ENCODE peak calls at places on chromosome 12, in seven cellular contexts. V is kidney epithelial cell; O is lung; Z is cardiac muscle cell; T is colonic mucosa; L is lower lobe of right lung; W is CD4-positive, CD25-positive, alpha-beta regulatory T cell. I is an unnamed sample. For H3K36me3, the result is how much of the 10 kb centered on the place peaks cover.

GRCh38 chr12:52417742-52418141 is 11.6 kb upstream of the KRT82 start:
- DNase-seq in V (no peak), O (no peak), Z (no peak), T (no peak), L (no peak), W (no peak), I (no peak)

GRCh38 chr12:130444081-130444480 is 106.4 kb downstream of the PIWIL1 start:
- DNase-seq in V (no peak), O (no peak), Z (no peak), T (no peak), L (no peak), W (no peak), I (no peak)

GRCh38 chr12:674272-674781 is 11.1 kb upstream of the NINJ2 start:
- DNase-seq in V (no peak), O (no peak), Z (no peak), T (no peak), L (no peak), W (peak), I (peak)

GRCh38 chr12:110760204-110760609 is 17.5 kb upstream of the PPP1CC start:
- DNase-seq in V (no peak), O (no peak), Z (no peak), T (no peak), L (no peak), W (no peak), I (no peak)

GRCh38 chr12:93025145-93026103 is 96.3 kb upstream of the EEA1 start:
- DNase-seq in V (peak), O (no peak), Z (peak), T (no peak), L (no peak), W (no peak), I (peak)

GRCh38 chr12:77130193-77130592 is 64.8 kb upstream of the E2F7 start:
- DNase-seq in V (no peak), O (no peak), Z (no peak), T (no peak), L (no peak), W (no peak), I (peak)

GRCh38 chr12:5476356-5476755 is 44.4 kb downstream of the NTF3 start:
- DNase-seq in V (no peak), O (no peak), Z (no peak), T (no peak), L (no peak), W (no peak), I (no peak)

GRCh38 chr12:103016381-103016780 is 58.9 kb downstream of the ASCL1 start:
- DNase-seq in V (no peak), O (no peak), Z (peak), T (no peak), L (no peak), W (no peak), I (no peak)

GRCh38 chr12:25388216-25388615 is 137.5 kb upstream of the KRAS start:
- DNase-seq in V (no peak), O (no peak), Z (no peak), T (peak), L (no peak), W (peak), I (no peak)

GRCh38 chr12:24948452-24948815 is 467 bp downstream of the BCAT1 start:
- DNase-seq in V (no peak), O (no peak), Z (peak), T (no peak), L (no peak), W (no peak), I (peak)

GRCh38 chr12:109822951-109823411 is 10.2 kb downstream of the TRPV4 start:
- DNase-seq in V (no peak), O (no peak), Z (no peak), T (no peak), L (no peak), W (no peak), I (peak)

GRCh38 chr12:26740991-26741390 is 92.0 kb downstream of the ITPR2 start:
- DNase-seq in V (no peak), O (no peak), Z (no peak), T (no peak), L (no peak), W (no peak), I (no peak)

GRCh38 chr12:93892431-93893210 is 215.4 kb downstream of the CRADD start:
- DNase-seq in V (no peak), O (no peak), Z (peak), T (no peak), L (no peak), W (no peak), I (no peak)

GRCh38 chr12:46556820-46557524 is 184.4 kb upstream of the SLC38A2 start:
- DNase-seq in V (no peak), O (no peak), Z (no peak), T (no peak), L (no peak), W (no peak), I (no peak)

GRCh38 chr12:102542816-102543448 is 62.6 kb upstream of the IGF1 start:
- DNase-seq in V (no peak), O (no peak), Z (no peak), T (peak), L (no peak), W (no peak), I (no peak)

DNA sequence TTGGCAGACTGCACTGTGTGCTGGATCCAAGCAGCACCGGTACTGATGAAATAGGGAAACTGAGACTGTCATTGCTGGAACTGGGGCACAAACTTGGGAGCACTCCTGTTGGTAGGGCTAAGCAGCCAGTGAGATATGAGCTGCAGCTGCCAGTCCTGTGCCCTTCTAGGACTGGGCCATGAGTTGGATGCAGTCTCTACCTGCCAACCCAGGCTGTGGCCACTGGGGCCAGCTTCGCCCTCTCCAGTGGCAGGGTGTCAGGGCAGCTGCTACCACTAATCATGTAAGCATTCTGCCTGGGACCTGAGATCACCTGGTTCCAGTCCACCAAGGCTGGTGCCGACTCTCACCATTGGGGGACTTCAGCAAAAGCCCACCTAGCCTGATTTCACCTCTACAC is 121.1 kb downstream of the PAWR start:
- DNase-seq in V (no peak), O (no peak), Z (no peak), T (no peak), L (no peak), W (no peak), I (no peak)
- H3K36me3 ChIP-seq in V (under half), O (under half), Z (under half), T (under half), L (under half), W (under half), I (under half)

GRCh38 chr12:116002890-116003536 is 274.5 kb downstream of the MED13L start:
- DNase-seq in V (no peak), O (no peak), Z (no peak), T (no peak), L (no peak), W (no peak), I (no peak)
- H3K36me3 ChIP-seq in V (under half), O (under half), Z (under half), T (under half), L (half or more), W (half or more), I (under half)

GRCh38 chr12:57103856-57104255 is 7.3 kb downstream of the STAT6 start:
- DNase-seq in V (no peak), O (no peak), Z (no peak), T (no peak), L (no peak), W (no peak), I (peak)

GRCh38 chr12:57104292-57104910 is 6.8 kb downstream of the STAT6 start:
- DNase-seq in V (no peak), O (no peak), Z (no peak), T (no peak), L (no peak), W (no peak), I (peak)

GRCh38 chr12:57107456-57107855 is 3.7 kb downstream of the STAT6 start:
- DNase-seq in V (no peak), O (no peak), Z (peak), T (peak), L (no peak), W (no peak), I (no peak)

GRCh38 chr12:57105011-57105753 is 6.0 kb downstream of the STAT6 start:
- DNase-seq in V (no peak), O (no peak), Z (no peak), T (no peak), L (no peak), W (no peak), I (peak)

DNA sequence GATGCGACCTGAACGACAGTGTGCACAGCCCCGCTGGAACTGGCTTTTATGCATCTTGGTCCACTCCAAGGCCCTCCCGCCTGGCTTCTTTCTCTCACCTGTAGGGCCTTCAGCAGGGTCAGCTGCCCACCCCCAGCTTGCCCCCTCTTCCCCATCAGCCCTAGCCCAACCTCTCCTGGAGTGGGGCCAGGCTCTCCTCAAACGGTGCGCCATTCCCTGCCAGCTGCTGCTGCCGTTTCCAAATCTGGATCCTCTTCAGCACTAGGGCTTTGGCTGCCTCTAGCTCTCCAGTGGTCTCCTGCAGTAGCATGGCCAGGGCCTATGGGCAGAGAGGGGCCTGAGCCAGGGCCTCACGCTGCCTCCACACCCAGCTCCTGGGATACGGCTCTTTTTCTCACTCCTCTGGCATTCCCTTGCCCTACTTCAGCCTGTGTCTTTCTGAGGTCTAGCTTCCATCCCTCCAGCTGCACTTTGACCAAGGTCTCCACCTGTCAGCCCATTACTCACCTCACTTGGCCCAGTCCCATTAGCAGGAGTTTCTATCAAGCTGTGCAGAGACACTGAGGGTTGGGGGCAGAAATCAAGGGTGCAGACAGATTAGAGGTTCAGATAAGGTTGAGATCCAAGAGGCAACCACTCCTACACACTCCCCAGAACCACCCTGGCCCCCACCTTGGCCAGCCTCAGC is 5.0 kb downstream of the STAT6 start:
- DNase-seq in V (no peak), O (no peak), Z (no peak), T (no peak), L (no peak), W (no peak), I (peak)
- H3K36me3 ChIP-seq in V (under half), O (under half), Z (under half), T (under half), L (half or more), W (half or more), I (under half)

GRCh38 chr12:2619136-2619535 is 175.6 kb upstream of the FKBP4 start:
- DNase-seq in V (no peak), O (no peak), Z (no peak), T (no peak), L (no peak), W (no peak), I (no peak)

GRCh38 chr12:2623472-2623871 is 171.3 kb upstream of the FKBP4 start:
- DNase-seq in V (no peak), O (no peak), Z (no peak), T (no peak), L (no peak), W (no peak), I (no peak)

GRCh38 chr12:2625267-2625666 is 169.5 kb upstream of the FKBP4 start:
- DNase-seq in V (no peak), O (no peak), Z (no peak), T (no peak), L (no peak), W (no peak), I (no peak)

GRCh38 chr12:2624543-2625266 is 170.1 kb upstream of the FKBP4 start:
- DNase-seq in V (no peak), O (no peak), Z (peak), T (no peak), L (no peak), W (no peak), I (no peak)

GRCh38 chr12:2622460-2622859 is 172.3 kb upstream of the FKBP4 start:
- DNase-seq in V (no peak), O (no peak), Z (no peak), T (no peak), L (no peak), W (no peak), I (no peak)
- H3K36me3 ChIP-seq in V (under half), O (under half), Z (under half), T (under half), L (under half), W (under half), I (under half)

DNA sequence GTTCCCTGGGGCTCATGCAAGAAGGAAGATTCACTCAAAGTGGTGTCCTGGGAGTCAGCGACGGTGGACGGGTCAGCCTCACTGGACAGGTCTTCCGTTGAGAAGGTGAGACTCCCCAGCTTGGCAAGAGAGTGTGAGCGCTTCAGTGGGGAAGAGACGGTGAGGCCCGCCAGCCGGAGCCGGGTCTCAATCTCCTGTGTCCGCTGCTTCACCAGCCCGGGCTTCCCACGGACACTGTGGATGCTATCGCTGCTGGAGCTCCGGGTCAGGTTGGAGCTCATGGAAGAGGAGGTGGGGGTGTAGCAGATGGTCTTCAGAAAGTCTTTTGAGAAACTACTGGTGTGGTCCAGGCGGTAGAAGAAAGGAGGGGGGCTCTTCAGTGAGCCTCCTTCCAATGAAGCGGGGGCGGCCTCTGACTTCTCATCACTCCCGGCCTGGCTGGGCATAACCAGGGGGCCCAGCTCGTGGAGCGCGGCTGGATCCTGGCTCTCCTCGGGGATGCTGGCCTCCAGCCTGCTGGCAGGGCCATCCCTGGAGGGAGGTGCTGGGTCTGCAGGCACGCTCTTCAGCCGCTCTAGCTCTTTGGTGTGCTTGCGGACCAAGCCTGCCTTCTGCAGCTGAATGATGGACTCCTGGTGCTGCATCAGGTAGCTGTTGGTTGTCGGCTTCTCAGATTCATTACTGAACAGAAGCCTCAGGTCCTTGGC is 56.9 kb upstream of the CORO1C start:
- DNase-seq in V (no peak), O (no peak), Z (no peak), T (no peak), L (no peak), W (no peak), I (no peak)
- H3K36me3 ChIP-seq in V (under half), O (under half), Z (under half), T (under half), L (half or more), W (under half), I (half or more)

GRCh38 chr12:87509233-87509820 is 519.9 kb downstream of the C12orf50 start:
- DNase-seq in V (peak), O (no peak), Z (no peak), T (no peak), L (no peak), W (no peak), I (no peak)
- H3K36me3 ChIP-seq in V (under half), O (under half), Z (under half), T (under half), L (under half), W (under half), I (under half)

GRCh38 chr12:123389560-123390351 is 5.8 kb downstream of the KMT5A start:
- DNase-seq in V (no peak), O (peak), Z (peak), T (peak), L (peak), W (no peak), I (peak)

GRCh38 chr12:123388948-123389559 is 5.1 kb downstream of the KMT5A start:
- DNase-seq in V (no peak), O (no peak), Z (no peak), T (no peak), L (no peak), W (no peak), I (peak)

GRCh38 chr12:123390415-123391093 is 6.6 kb downstream of the KMT5A start:
- DNase-seq in V (no peak), O (no peak), Z (no peak), T (no peak), L (no peak), W (no peak), I (no peak)

GRCh38 chr12:123393747-123394146 is 9.8 kb downstream of the KMT5A start:
- DNase-seq in V (no peak), O (no peak), Z (no peak), T (no peak), L (no peak), W (no peak), I (no peak)

GRCh38 chr12:123391546-123392343 is 7.8 kb downstream of the KMT5A start:
- DNase-seq in V (no peak), O (no peak), Z (no peak), T (no peak), L (no peak), W (no peak), I (peak)
- H3K36me3 ChIP-seq in V (under half), O (under half), Z (under half), T (under half), L (half or more), W (under half), I (half or more)

DNA sequence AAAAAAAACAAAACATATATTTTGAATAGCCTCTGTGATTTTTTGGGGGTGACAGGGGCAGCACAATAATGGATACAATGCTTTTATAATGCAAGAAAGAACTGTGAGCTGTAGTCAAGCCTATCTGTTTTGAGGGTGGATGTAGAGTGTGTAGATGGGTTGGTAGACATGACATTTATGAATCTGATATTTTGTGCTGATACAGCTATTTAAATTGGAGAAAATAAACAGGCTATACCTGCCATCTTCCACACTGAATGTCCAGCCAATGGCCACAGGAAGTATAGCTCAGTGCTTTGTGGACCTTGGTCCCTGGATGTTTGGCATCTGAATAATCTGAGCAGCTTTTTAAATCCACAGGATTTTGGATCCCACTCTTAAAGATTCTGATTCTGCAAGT is 175.0 kb downstream of the NEDD1 start:
- DNase-seq in V (no peak), O (no peak), Z (no peak), T (no peak), L (no peak), W (no peak), I (no peak)
- H3K36me3 ChIP-seq in V (under half), O (under half), Z (under half), T (under half), L (under half), W (under half), I (under half)

DNA sequence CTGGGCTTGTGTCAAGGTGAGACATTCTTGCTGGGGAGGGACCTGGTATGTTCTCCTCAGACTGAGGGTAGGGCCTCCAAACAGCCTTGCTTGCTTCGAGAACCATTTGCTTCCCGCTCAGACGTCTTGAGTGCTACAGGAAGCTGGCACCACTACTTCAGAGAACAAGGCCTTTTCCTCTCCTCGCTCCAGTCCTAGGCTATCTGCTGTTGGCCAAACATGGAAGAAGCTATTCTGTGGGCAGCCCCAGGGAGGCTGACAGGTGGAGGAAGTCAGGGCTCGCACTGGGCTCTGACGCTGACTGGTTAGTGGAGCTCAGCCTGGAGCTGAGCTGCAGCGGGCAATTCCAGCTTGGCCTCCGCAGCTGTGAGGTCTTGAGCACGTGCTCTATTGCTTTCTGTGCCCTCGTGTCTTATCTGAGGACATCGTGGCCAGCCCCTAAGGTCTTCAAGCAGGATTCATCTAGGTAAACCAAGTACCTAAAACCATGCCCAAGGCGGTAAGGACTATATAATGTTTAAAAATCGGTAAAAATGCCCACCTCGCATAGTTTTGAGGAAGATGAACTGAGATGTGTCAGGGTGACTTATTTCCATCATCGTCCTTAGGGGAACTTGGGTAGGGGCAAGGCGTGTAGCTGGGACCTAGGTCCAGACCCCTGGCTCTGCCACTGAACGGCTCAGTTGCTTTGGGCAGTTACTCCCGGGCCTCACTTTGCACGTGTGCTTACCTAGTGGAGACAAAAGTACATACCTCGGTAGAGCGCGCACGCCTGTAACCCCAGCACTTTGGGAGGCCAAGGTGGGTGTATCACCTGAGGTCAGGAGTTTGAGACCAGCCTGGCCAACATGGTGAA is 4.3 kb downstream of the GAPDH start:
- DNase-seq in V (no peak), O (no peak), Z (no peak), T (no peak), L (no peak), W (no peak), I (peak)
- H3K36me3 ChIP-seq in V (under half), O (under half), Z (under half), T (under half), L (half or more), W (under half), I (half or more)

GRCh38 chr12:53472183-53472582 is 20.3 kb downstream of the PCBP2 start:
- DNase-seq in V (no peak), O (no peak), Z (no peak), T (no peak), L (no peak), W (no peak), I (no peak)
- H3K36me3 ChIP-seq in V (under half), O (under half), Z (half or more), T (under half), L (half or more), W (half or more), I (half or more)